ENCODE peak calls at places on chromosomes 1 and 21, in six cellular contexts. D, E, Z, I, O and G are unnamed samples.
A peak's percentile ranks its signal among the peaks of the same experiment; 100 is the strongest.

GRCh38 chr1:15430787-15431570 is 7.3 kb upstream of the CTRC start:
- DNase-seq in D (peak; percentile 76), E (peak; percentile 83), Z (peak; percentile 89), I (peak; percentile 29), O (peak; percentile 47), G (peak; percentile 30)

GRCh38 chr1:201450721-201451291 is 18.2 kb downstream of the PHLDA3 start:
- DNase-seq in D (no peak), E (peak; percentile 69), Z (no peak), I (no peak), O (peak; percentile 27), G (no peak)

GRCh38 chr1:184416476-184416875 is 29.6 kb downstream of the C1orf21 start:
- DNase-seq in D (no peak), E (no peak), Z (no peak), I (no peak), O (no peak), G (no peak)

GRCh38 chr1:17516303-17517214 is 22.9 kb upstream of the ARHGEF10L start:
- DNase-seq in D (no peak), E (no peak), Z (no peak), I (no peak), O (no peak), G (no peak)

GRCh38 chr1:153534226-153534932 is 1.4 kb downstream of the S100A6 start:
- DNase-seq in D (no peak), E (no peak), Z (no peak), I (no peak), O (no peak), G (no peak)

GRCh38 chr21:43362928-43363314 is 64.0 kb downstream of the SIK1 start:
- DNase-seq in D (no peak), E (no peak), Z (no peak), I (no peak), O (no peak), G (no peak)

GRCh38 chr21:46027855-46028493 is 46.4 kb downstream of the COL6A1 start:
- DNase-seq in D (no peak), E (no peak), Z (no peak), I (no peak), O (no peak), G (no peak)

GRCh38 chr21:42840411-42841155 is 38.8 kb downstream of the WDR4 start:
- DNase-seq in D (no peak), E (no peak), Z (no peak), I (no peak), O (no peak), G (no peak)

GRCh38 chr1:107842241-107842640 is 122.7 kb downstream of the VAV3 start:
- DNase-seq in D (no peak), E (no peak), Z (no peak), I (no peak), O (no peak), G (peak; percentile 60)

GRCh38 chr1:2214541-2215241 is 13.4 kb upstream of the SKI start:
- DNase-seq in D (no peak), E (no peak), Z (no peak), I (no peak), O (no peak), G (no peak)

GRCh38 chr1:118688891-118689290 is 299.3 kb downstream of the TBX15 start:
- DNase-seq in D (no peak), E (no peak), Z (no peak), I (no peak), O (no peak), G (no peak)

GRCh38 chr1:248406721-248407692 is 4.2 kb downstream of the OR2T1 start:
- DNase-seq in D (no peak), E (no peak), Z (no peak), I (no peak), O (no peak), G (no peak)

GRCh38 chr1:226335653-226336052 is 26.7 kb upstream of the LIN9 start:
- DNase-seq in D (no peak), E (no peak), Z (no peak), I (no peak), O (no peak), G (no peak)

GRCh38 chr1:181390350-181391080 is 92.8 kb upstream of the CACNA1E start:
- DNase-seq in D (no peak), E (no peak), Z (no peak), I (peak; percentile 95), O (no peak), G (no peak)